ENCODE peak calls at places on chromosome 1, in five cellular contexts. C is lower leg skin, R is kidney, X is right atrium auricular region, Q is M059J. V is an unnamed sample.

GRCh38 chr1:76257823-76258222 is 183.3 kb downstream of the ST6GALNAC3 start:
- DNase-seq in C (no peak), R (no peak), X (no peak), Q (no peak), V (no peak)

GRCh38 chr1:173333581-173333980 is 126.5 kb upstream of the TNFSF4 start:
- DNase-seq in C (no peak), R (no peak), X (no peak), Q (peak), V (no peak)

GRCh38 chr1:206933333-206933945 is 11.7 kb upstream of the FCMR start:
- DNase-seq in C (no peak), R (no peak), X (no peak), Q (no peak), V (peak)

GRCh38 chr1:232581932-232582331 is 48.0 kb downstream of the SIPA1L2 start:
- DNase-seq in C (no peak), R (no peak), X (no peak), Q (no peak), V (no peak)

GRCh38 chr1:184388671-184389292 is 2.0 kb downstream of the C1orf21 start:
- DNase-seq in C (no peak), R (no peak), X (no peak), Q (no peak), V (no peak)

GRCh38 chr1:88401283-88401682 is 282.8 kb upstream of the PKN2 start:
- DNase-seq in C (no peak), R (no peak), X (no peak), Q (no peak), V (no peak)

GRCh38 chr1:8497196-8497878 is 179.4 kb downstream of the SLC45A1 start:
- DNase-seq in C (no peak), R (no peak), X (no peak), Q (peak), V (peak)

GRCh38 chr1:99465176-99465900 is 180.6 kb upstream of the PALMD start:
- DNase-seq in C (no peak), R (no peak), X (no peak), Q (peak), V (no peak)

GRCh38 chr1:28058168-28058567 is 30.2 kb downstream of the EYA3 start:
- DNase-seq in C (no peak), R (no peak), X (no peak), Q (no peak), V (no peak)

GRCh38 chr1:239922778-239923522 is 168.7 kb upstream of the FMN2 start:
- DNase-seq in C (no peak), R (no peak), X (no peak), Q (peak), V (no peak)

GRCh38 chr1:75203415-75204277 is 69.5 kb downstream of the LHX8 start:
- DNase-seq in C (no peak), R (no peak), X (no peak), Q (peak), V (peak)

GRCh38 chr1:77538956-77539509 is 143.4 kb downstream of the ZZZ3 start:
- DNase-seq in C (no peak), R (no peak), X (peak), Q (peak), V (no peak)

GRCh38 chr1:222877854-222878253 is 63.0 kb downstream of the DISP1 start:
- DNase-seq in C (no peak), R (no peak), X (no peak), Q (peak), V (no peak)

V was measured in B cell.